ENCODE peak calls at places on chromosomes 7 and 10, in nine cellular contexts. D is PC-9, O is Panc1, J is endodermal cell, A is breast epithelium, I is fibroblast of lung, H is upper lobe of right lung, T is neuronal stem cell, S is ovary. N is an unnamed sample.

GRCh38 chr7:40223451-40224112 is 88.8 kb downstream of the SUGCT start:
- DNase-seq in D (no peak), O (no peak), J (no peak), A (no peak), I (no peak), H (no peak), T (no peak), S (no peak), N (no peak)

GRCh38 chr10:17273403-17273802 is 45.4 kb downstream of the VIM start:
- DNase-seq in D (peak; percentile 42), O (no peak), J (peak; percentile 49), A (no peak), I (peak; percentile 78), H (no peak), T (no peak), S (no peak), N (no peak)

GRCh38 chr10:129517680-129518057 is 50.6 kb downstream of the MGMT start:
- DNase-seq in D (no peak), O (no peak), J (no peak), A (no peak), I (no peak), H (no peak), T (no peak), S (no peak), N (no peak)

GRCh38 chr7:106895246-106895864 is 30.3 kb downstream of the PIK3CG start:
- DNase-seq in D (no peak), O (no peak), J (no peak), A (peak; percentile 21), I (no peak), H (no peak), T (no peak), S (no peak), N (no peak)

GRCh38 chr10:112227331-112227961 is 43.9 kb upstream of the GPAM start:
- DNase-seq in D (no peak), O (no peak), J (no peak), A (no peak), I (peak; percentile 44), H (no peak), T (no peak), S (no peak), N (no peak)

GRCh38 chr10:124223001-124223710 is 129.8 kb upstream of the CHST15 start:
- DNase-seq in D (no peak), O (no peak), J (no peak), A (no peak), I (no peak), H (no peak), T (no peak), S (no peak), N (peak; percentile 62)

GRCh38 chr10:34730726-34731125 is 84.4 kb downstream of the PARD3 start:
- DNase-seq in D (no peak), O (no peak), J (no peak), A (no peak), I (peak; percentile 78), H (no peak), T (no peak), S (no peak), N (no peak)

GRCh38 chr7:150879345-150879744 is 27.0 kb downstream of the AOC1 start:
- DNase-seq in D (no peak), O (no peak), J (no peak), A (no peak), I (peak; percentile 56), H (no peak), T (no peak), S (no peak), N (no peak)

GRCh38 chr7:105652359-105652993 is 71.2 kb upstream of the EFCAB10 start:
- DNase-seq in D (peak; percentile 43), O (no peak), J (peak; percentile 97), A (peak; percentile 52), I (peak; percentile 50), H (peak; percentile 88), T (peak; percentile 51), S (peak; percentile 85), N (peak; percentile 81)

GRCh38 chr10:49656845-49657493 is 22.5 kb upstream of the C10orf53 start:
- DNase-seq in D (peak; percentile 0), O (no peak), J (no peak), A (no peak), I (no peak), H (no peak), T (no peak), S (no peak), N (peak; percentile 16)

GRCh38 chr7:28062197-28062988 is 118.2 kb downstream of the JAZF1 start:
- DNase-seq in D (peak; percentile 87), O (peak; percentile 43), J (peak; percentile 94), A (no peak), I (peak; percentile 44), H (peak; percentile 82), T (peak; percentile 54), S (peak; percentile 85), N (no peak)

GRCh38 chr7:154640266-154640865 is 362.6 kb downstream of the PAXIP1 start:
- DNase-seq in D (no peak), O (no peak), J (peak; percentile 76), A (no peak), I (no peak), H (no peak), T (peak; percentile 27), S (no peak), N (no peak)

GRCh38 chr10:26380815-26381214 is 57.3 kb upstream of the APBB1IP start:
- DNase-seq in D (no peak), O (no peak), J (no peak), A (no peak), I (peak; percentile 6), H (no peak), T (no peak), S (no peak), N (no peak)

GRCh38 chr7:157886711-157887110 is 549.9 kb downstream of the DNAJB6 start:
- DNase-seq in D (no peak), O (no peak), J (no peak), A (no peak), I (no peak), H (no peak), T (no peak), S (no peak), N (no peak)

GRCh38 chr10:127527891-127528290 is 21.2 kb upstream of the NPS start:
- DNase-seq in D (no peak), O (no peak), J (no peak), A (no peak), I (no peak), H (no peak), T (no peak), S (peak; percentile 53), N (no peak)

GRCh38 chr7:44461387-44461786 is 29.1 kb downstream of the NUDCD3 start:
- DNase-seq in D (no peak), O (no peak), J (no peak), A (no peak), I (peak; percentile 65), H (no peak), T (no peak), S (no peak), N (no peak)

GRCh38 chr7:35707422-35707821 is 12.5 kb upstream of the HERPUD2 start:
- DNase-seq in D (peak; percentile 85), O (no peak), J (no peak), A (no peak), I (peak; percentile 78), H (no peak), T (no peak), S (no peak), N (no peak)

GRCh38 chr10:103667390-103667789 is 173.9 kb downstream of the NEURL1 start:
- DNase-seq in D (no peak), O (no peak), J (peak; percentile 66), A (no peak), I (peak; percentile 30), H (no peak), T (no peak), S (peak; percentile 69), N (no peak)

GRCh38 chr10:103669944-103670343 is 176.4 kb downstream of the NEURL1 start:
- DNase-seq in D (no peak), O (no peak), J (no peak), A (no peak), I (no peak), H (no peak), T (no peak), S (no peak), N (no peak)

GRCh38 chr10:103669243-103669929 is 175.9 kb downstream of the NEURL1 start:
- DNase-seq in D (no peak), O (no peak), J (no peak), A (no peak), I (peak; percentile 9), H (no peak), T (no peak), S (no peak), N (no peak)

GRCh38 chr10:103666751-103667150 is 173.2 kb downstream of the NEURL1 start:
- DNase-seq in D (no peak), O (no peak), J (no peak), A (no peak), I (no peak), H (no peak), T (no peak), S (no peak), N (no peak)

GRCh38 chr10:103668351-103669242 is 175.1 kb downstream of the NEURL1 start:
- DNase-seq in D (no peak), O (no peak), J (no peak), A (no peak), I (peak; percentile 34), H (peak; percentile 85), T (no peak), S (peak; percentile 79), N (peak; percentile 86)
- H3K27ac ChIP-seq in D (no peak overlapping the region), O (no peak overlapping the region), J (no peak overlapping the region), A (peak overlapping the region; percentile 49), I (peak overlapping the region; percentile 85), H (peak overlapping the region; percentile 7), T (no peak overlapping the region), S (peak overlapping the region; percentile 24), N (peak overlapping the region; percentile 80)

GRCh38 chr7:2709553-2710165 is 21.7 kb downstream of the AMZ1 start:
- DNase-seq in D (no peak), O (peak; percentile 33), J (peak; percentile 97), A (peak; percentile 25), I (no peak), H (peak; percentile 87), T (peak; percentile 62), S (peak; percentile 59), N (no peak)
- H3K4me3 ChIP-seq in D (no peak overlapping the region), O (no peak overlapping the region), J (no peak overlapping the region), A (peak overlapping the region; percentile 49), I (no peak overlapping the region), H (no peak overlapping the region), T (no peak overlapping the region), S (no peak overlapping the region), N (peak overlapping the region; percentile 24)

GRCh38 chr10:33387720-33388119 is 53.3 kb upstream of the NRP1 start:
- DNase-seq in D (no peak), O (no peak), J (no peak), A (no peak), I (no peak), H (no peak), T (no peak), S (no peak), N (no peak)
- H3K27ac ChIP-seq in D (no peak overlapping the region), O (no peak overlapping the region), J (no peak overlapping the region), A (no peak overlapping the region), I (no peak overlapping the region), H (no peak overlapping the region), T (no peak overlapping the region), S (no peak overlapping the region), N (no peak overlapping the region)

DNA sequence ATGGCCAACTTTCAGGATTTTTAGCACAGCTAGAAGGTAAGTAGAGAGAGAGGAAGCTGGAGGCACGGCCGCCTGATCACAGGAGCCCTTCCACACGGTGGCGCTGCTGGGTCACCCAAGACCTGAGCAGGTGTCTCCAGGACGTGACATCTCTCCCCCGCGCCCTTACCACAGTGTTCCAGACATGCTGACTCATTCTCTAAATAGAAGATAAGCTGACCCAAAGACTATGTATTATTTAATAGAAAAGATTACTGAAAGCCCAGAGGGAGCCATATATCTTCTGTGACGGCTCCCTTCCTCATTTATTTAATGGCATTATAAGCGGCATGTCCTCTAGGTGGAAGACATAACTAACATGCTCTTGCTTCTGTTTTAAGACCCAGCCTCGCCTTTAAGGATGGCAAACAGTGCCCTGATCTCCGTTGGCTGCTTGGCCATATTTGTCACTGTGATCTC is 26.0 kb upstream of the MALSU1 start:
- DNase-seq in D (peak; percentile 99), O (peak; percentile 87), J (peak; percentile 98), A (peak; percentile 74), I (peak; percentile 94), H (peak; percentile 95), T (peak; percentile 76), S (peak; percentile 84), N (no peak)
- H3K4me3 ChIP-seq in D (peak overlapping the region; percentile 42), O (peak overlapping the region; percentile 28), J (no peak overlapping the region), A (no peak overlapping the region), I (no peak overlapping the region), H (peak overlapping the region; percentile 14), T (no peak overlapping the region), S (no peak overlapping the region), N (no peak overlapping the region)